ENCODE peak calls at places on chromosomes 4 and X, in six cellular contexts. M, N, O, A, U and K are unnamed samples.

GRCh38 chr4:2637956-2638552 is 101.6 kb downstream of the FAM193A start:
- DNase-seq in N (no peak), M (no peak), U (no peak), A (no peak), O (no peak), K (no peak)

GRCh38 chr4:40349561-40350198 is 14.5 kb downstream of the CHRNA9 start:
- DNase-seq in A (peak), N (no peak), O (no peak), U (no peak), M (no peak), K (no peak)

GRCh38 chrX:12986886-12987285 is 12.0 kb downstream of the TMSB4X start:
- DNase-seq in N (no peak), U (no peak), A (no peak), M (no peak), O (no peak), K (no peak)

GRCh38 chr4:20544645-20545044 is 155.6 kb upstream of the PACRGL start:
- DNase-seq in M (peak), O (no peak), U (peak), N (peak), A (peak), K (no peak)

GRCh38 chrX:102339312-102340298 is 92.6 kb downstream of the NXF2 start:
- DNase-seq in A (no peak), N (no peak), M (no peak), O (no peak), U (no peak), K (peak)

GRCh38 chr4:17517664-17518063 is 2.7 kb downstream of the CLRN2 start:
- DNase-seq in A (no peak), O (no peak), U (peak), M (no peak), N (no peak), K (no peak)

GRCh38 chr4:110633358-110634319 is 10.8 kb upstream of the PITX2 start:
- DNase-seq in U (peak), O (peak), N (peak), M (peak), A (no peak), K (peak)

GRCh38 chrX:40176256-40176978 is 78.7 kb upstream of the BCOR start:
- DNase-seq in O (peak), N (peak), A (no peak), M (no peak), U (peak), K (peak)

GRCh38 chr4:122227202-122227601 is 75.1 kb downstream of the BLTP1 start:
- DNase-seq in M (no peak), O (no peak), U (no peak), N (no peak), A (no peak), K (no peak)

GRCh38 chrX:24282381-24283121 is 31.3 kb downstream of the SUPT20HL2 start:
- DNase-seq in A (peak), O (no peak), M (no peak), U (no peak), N (peak), K (no peak)

GRCh38 chrX:70694339-70695122 is 214.0 kb downstream of the TEX11 start:
- DNase-seq in A (no peak), M (no peak), U (no peak), O (no peak), N (no peak), K (no peak)

GRCh38 chr4:84708406-84709135 is 125.6 kb downstream of the CDS1 start:
- DNase-seq in N (no peak), O (no peak), M (no peak), A (peak), U (no peak), K (no peak)

GRCh38 chrX:46849933-46850332 is 13.1 kb downstream of the RP2 start:
- DNase-seq in N (peak), U (no peak), A (peak), M (no peak), O (no peak), K (no peak)

GRCh38 chrX:97616883-97617510 is 733.3 kb downstream of the RPA4 start:
- DNase-seq in A (peak), O (no peak), U (peak), N (peak), M (no peak), K (no peak)

GRCh38 chr4:7146059-7146763 is 46.1 kb upstream of the SORCS2 start:
- DNase-seq in M (no peak), O (no peak), A (no peak), U (no peak), N (no peak), K (no peak)

GRCh38 chr4:151930372-151930771 is 169.6 kb upstream of the GATB start:
- DNase-seq in N (no peak), M (no peak), O (no peak), U (no peak), A (no peak), K (no peak)

GRCh38 chr4:76659103-76659490 is 224.1 kb downstream of the SHROOM3 start:
- DNase-seq in U (no peak), A (peak), O (no peak), N (no peak), M (no peak), K (no peak)

GRCh38 chrX:29470029-29470428 is 745.3 kb upstream of the MAGEB2 start:
- DNase-seq in M (no peak), A (peak), U (peak), N (peak), O (no peak), K (no peak)

GRCh38 chr4:8747467-8747841 is 124.2 kb downstream of the HMX1 start:
- DNase-seq in U (no peak), N (no peak), M (no peak), O (peak), A (no peak), K (no peak)

GRCh38 chr4:185280608-185281007 is 71.2 kb downstream of the SNX25 start:
- DNase-seq in A (no peak), U (no peak), O (no peak), N (peak), M (no peak), K (no peak)

GRCh38 chr4:178309890-178310289 is 867.7 kb upstream of the AGA start:
- DNase-seq in O (no peak), A (no peak), M (no peak), N (peak), U (no peak), K (no peak)

GRCh38 chr4:54658321-54659093 is 750 bp downstream of the KIT start:
- DNase-seq in N (peak), A (peak), O (peak), U (peak), M (peak), K (peak)

GRCh38 chrX:25998687-25999086 is 139.5 kb upstream of the MAGEB18 start:
- DNase-seq in N (no peak), A (no peak), U (no peak), M (no peak), O (no peak), K (no peak)

GRCh38 chr4:67725981-67726380 is 25.0 kb upstream of the UBA6 start:
- DNase-seq in N (no peak), A (peak), U (no peak), O (no peak), M (no peak), K (no peak)

GRCh38 chr4:139145552-139145932 is 31.5 kb downstream of the ELF2 start:
- DNase-seq in A (no peak), O (no peak), U (no peak), M (no peak), N (no peak), K (no peak)

GRCh38 chrX:18996536-18996935 is 12.6 kb upstream of the PHKA2 start:
- DNase-seq in U (no peak), A (no peak), O (no peak), M (no peak), N (no peak), K (no peak)

GRCh38 chr4:48275247-48275646 is 5.6 kb upstream of the TEC start:
- DNase-seq in O (no peak), N (peak), A (peak), M (no peak), U (peak), K (no peak)

GRCh38 chr4:152956650-152957436 is 20.7 kb downstream of the FHDC1 start:
- DNase-seq in N (peak), M (no peak), O (no peak), U (peak), A (peak), K (no peak)

GRCh38 chrX:142428916-142429315 is 223.8 kb upstream of the MAGEC2 start:
- DNase-seq in U (no peak), A (no peak), O (no peak), M (no peak), N (no peak), K (no peak)

GRCh38 chrX:24113161-24113560 is 36.4 kb upstream of the ZFX start:
- DNase-seq in U (no peak), N (no peak), M (no peak), A (peak), O (no peak), K (no peak)

GRCh38 chrX:13695601-13696115 is 6.7 kb downstream of the RAB9A start:
- DNase-seq in N (no peak), U (no peak), M (no peak), A (no peak), O (no peak), K (no peak)

GRCh38 chr4:152990471-152991131 is 54.5 kb downstream of the FHDC1 start:
- DNase-seq in O (no peak), M (no peak), U (no peak), A (no peak), N (no peak), K (no peak)

GRCh38 chr4:24674279-24674678 is 89.9 kb upstream of the DHX15 start:
- DNase-seq in U (no peak), N (no peak), A (no peak), O (no peak), M (no peak), K (no peak)

GRCh38 chr4:40325406-40326019 is 9.6 kb upstream of the CHRNA9 start:
- DNase-seq in O (no peak), U (peak), M (peak), A (peak), N (peak), K (no peak)

GRCh38 chr4:140374130-140374477 is 658 bp downstream of the SCOC start:
- DNase-seq in A (no peak), N (no peak), O (no peak), U (no peak), M (no peak), K (no peak)

GRCh38 chr4:140367738-140368137 is 5.7 kb upstream of the SCOC start:
- DNase-seq in O (no peak), U (no peak), A (peak), N (no peak), M (no peak), K (no peak)

GRCh38 chr4:140368686-140369085 is 4.8 kb upstream of the SCOC start:
- DNase-seq in A (peak), O (no peak), M (no peak), U (no peak), N (no peak), K (no peak)

GRCh38 chr4:140372607-140373327 is 679 bp upstream of the SCOC start:
- DNase-seq in N (peak), O (no peak), A (peak), U (no peak), M (no peak), K (no peak)

DNA sequence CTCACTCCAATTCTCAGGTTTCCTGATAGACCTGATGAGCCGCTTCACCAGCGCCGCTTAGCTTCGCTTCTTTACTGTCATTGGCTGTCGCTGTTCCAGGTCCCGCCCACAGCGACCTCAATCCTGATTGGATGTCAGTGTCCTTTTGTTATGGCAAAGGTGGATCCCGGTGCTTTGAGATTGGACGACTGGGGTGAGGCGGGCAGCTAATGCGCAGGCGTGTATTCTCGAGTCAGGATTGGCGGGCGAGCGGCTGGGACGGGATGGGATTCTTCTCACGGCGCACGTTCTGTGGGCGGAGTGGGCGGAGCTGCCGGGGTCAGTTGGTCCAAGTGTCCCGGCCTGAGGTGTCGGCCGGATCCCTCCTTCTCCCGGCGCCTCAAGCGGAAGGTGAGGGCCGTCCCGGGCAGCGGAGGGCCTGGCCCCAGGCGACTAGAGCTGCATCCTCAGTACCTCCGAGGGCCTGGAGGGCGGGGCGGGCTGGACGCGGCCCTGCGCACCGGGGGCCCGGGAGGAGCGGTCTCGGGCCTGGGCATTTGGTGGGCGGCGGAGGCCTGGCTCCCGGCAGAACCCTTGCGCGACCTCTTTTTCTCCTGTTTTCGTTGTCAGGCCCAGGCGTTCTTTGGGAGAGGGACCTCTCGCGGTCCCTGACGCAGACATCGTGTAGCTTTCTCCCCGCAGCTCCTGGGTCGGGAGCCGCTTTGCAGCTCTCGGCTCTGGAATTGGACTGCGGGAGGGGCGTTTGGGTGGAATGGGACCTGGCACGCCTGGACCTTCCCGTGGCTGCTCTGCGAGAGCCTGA is at the start of gene SCOC:
- DNase-seq in U (peak), M (peak), O (peak), N (peak), A (peak), K (peak)
- H2BK5ac ChIP-seq in U (no peak), M (peak), O (peak), N (peak), A (peak), K (no peak)

GRCh38 chr4:165359501-165359900 is 19.3 kb upstream of the CPE start:
- DNase-seq in M (no peak), A (no peak), O (no peak), U (no peak), N (peak), K (no peak)
- H3K9ac ChIP-seq in M (no peak), A (no peak), O (no peak), U (no peak), N (peak), K (no peak)

DNA sequence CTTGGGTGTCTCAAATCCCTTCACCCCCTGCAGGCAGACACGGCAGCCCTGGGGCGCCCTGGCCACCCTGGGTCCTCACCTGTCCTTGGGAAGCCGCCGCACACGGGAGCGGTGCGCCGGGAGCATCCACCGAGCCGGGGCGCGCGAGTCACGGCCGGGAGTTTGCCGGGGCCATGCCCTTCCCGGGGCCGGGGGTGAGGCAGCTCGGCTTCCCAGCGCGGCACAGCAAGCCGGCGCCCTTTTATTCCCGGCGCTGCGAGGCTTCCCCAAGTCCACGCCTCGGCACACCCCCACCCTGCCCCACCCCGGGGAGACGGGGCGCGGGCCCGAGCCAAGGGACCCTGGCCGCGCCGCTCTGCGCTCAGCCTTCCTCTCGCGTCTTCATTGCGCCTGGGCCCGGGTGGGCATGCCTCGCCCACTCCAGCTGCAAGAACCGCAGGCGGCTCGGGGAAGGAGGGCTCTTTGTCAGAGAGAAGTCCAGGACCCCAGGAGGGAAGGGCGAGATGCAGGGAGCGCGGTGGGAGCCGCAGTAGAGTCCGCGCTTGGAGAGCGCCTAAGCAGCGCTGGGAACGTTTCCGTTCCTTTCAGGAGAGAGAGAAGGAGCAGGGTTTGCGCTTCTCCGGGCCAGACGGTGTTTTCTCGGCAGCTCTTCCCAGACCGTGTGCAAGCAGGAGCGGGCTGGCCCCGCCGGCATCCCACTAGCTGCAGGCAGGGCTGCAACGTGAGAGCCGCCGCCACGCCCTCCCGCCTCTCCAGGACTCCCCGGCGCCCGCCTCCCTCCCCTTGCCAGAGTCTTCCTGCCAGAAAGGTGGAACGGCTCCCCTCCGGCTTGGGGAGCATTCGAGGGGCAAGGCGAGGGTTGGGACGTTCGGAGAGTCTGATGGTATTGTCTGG is at the start of gene MXRA5:
- DNase-seq in U (peak), O (peak), N (peak), M (peak), A (peak), K (peak)
- H2BK5ac ChIP-seq in U (no peak), O (no peak), N (no peak), M (no peak), A (no peak), K (no peak)

GRCh38 chr4:42348692-42349091 is 48.6 kb upstream of the SHISA3 start:
- DNase-seq in A (no peak), M (no peak), O (no peak), N (no peak), U (no peak), K (no peak)
- H3K9ac ChIP-seq in A (no peak), M (no peak), O (no peak), N (no peak), U (no peak), K (no peak)